ENCODE peak calls at places on chromosomes 16 and 17, in seven cellular contexts. A, O, C, E, U, J and G are unnamed samples.

GRCh38 chr17:149231-149630 is 11.9 kb downstream of the SCGB1C2 start:
- DNase-seq in A (peak), C (no peak), E (no peak), U (no peak), O (no peak), J (no peak), G (no peak)

GRCh38 chr17:76250141-76250540 is 9.8 kb upstream of the RNF157 start:
- DNase-seq in A (peak), O (no peak), C (no peak), J (no peak), U (no peak), E (no peak), G (no peak)

GRCh38 chr16:72789921-72790320 is 258.0 kb downstream of the ZFHX3 start:
- DNase-seq in E (no peak), U (no peak), C (no peak), O (no peak), A (no peak), J (no peak), G (no peak)

GRCh38 chr17:55926276-55926995 is 175.6 kb downstream of the PCTP start:
- DNase-seq in U (no peak), J (no peak), O (no peak), C (no peak), E (no peak), A (no peak), G (no peak)

GRCh38 chr17:40313660-40314556 is 4.9 kb downstream of the RARA start:
- DNase-seq in U (no peak), A (no peak), E (no peak), O (no peak), C (no peak), J (no peak), G (no peak)

GRCh38 chr17:64126918-64127317 is 3.0 kb downstream of the ERN1 start:
- DNase-seq in J (no peak), O (no peak), A (no peak), E (no peak), C (no peak), U (no peak), G (no peak)

GRCh38 chr17:9645858-9646555 is 690 bp downstream of the USP43 start:
- DNase-seq in U (peak), A (no peak), C (no peak), J (peak), E (no peak), O (peak), G (peak)

GRCh38 chr16:20747030-20747816 is 5.6 kb upstream of the THUMPD1 start:
- DNase-seq in U (no peak), C (no peak), O (no peak), A (no peak), J (no peak), E (no peak), G (no peak)

GRCh38 chr17:10172241-10172741 is 26.1 kb downstream of the GAS7 start:
- DNase-seq in A (no peak), J (no peak), E (no peak), U (no peak), O (no peak), C (no peak), G (no peak)

GRCh38 chr17:2108170-2108569 is 53.3 kb downstream of the HIC1 start:
- DNase-seq in C (no peak), J (no peak), U (no peak), E (no peak), O (no peak), A (no peak), G (no peak)

GRCh38 chr17:75723201-75723930 is 2.1 kb downstream of the ITGB4 start:
- DNase-seq in C (no peak), J (no peak), E (no peak), A (no peak), U (peak), O (peak), G (no peak)

GRCh38 chr16:28494141-28494851 is at the start of gene APOBR:
- DNase-seq in J (peak), E (no peak), U (no peak), C (no peak), O (peak), A (no peak), G (no peak)

GRCh38 chr17:3511841-3512511 is 36.2 kb downstream of the ASPA start:
- DNase-seq in A (peak), O (no peak), U (no peak), J (no peak), E (no peak), C (no peak), G (no peak)

GRCh38 chr17:71188811-71189492 is 931.9 kb upstream of the SOX9 start:
- DNase-seq in E (no peak), U (peak), O (no peak), A (no peak), J (no peak), C (peak), G (no peak)

GRCh38 chr16:68069511-68070248 is 15.5 kb upstream of the NFATC3 start:
- DNase-seq in E (no peak), O (peak), A (no peak), U (no peak), J (no peak), C (no peak), G (no peak)

GRCh38 chr16:87057291-87057881 is 259.8 kb downstream of the C16orf95 start:
- DNase-seq in E (no peak), J (no peak), C (no peak), U (no peak), O (no peak), A (peak), G (no peak)

GRCh38 chr16:87054856-87055255 is 262.3 kb downstream of the C16orf95 start:
- DNase-seq in O (no peak), C (no peak), A (peak), J (no peak), E (no peak), U (no peak), G (no peak)

GRCh38 chr16:87054154-87054553 is 263.0 kb downstream of the C16orf95 start:
- DNase-seq in E (no peak), O (no peak), A (no peak), C (no peak), U (no peak), J (no peak), G (no peak)

GRCh38 chr16:87056551-87056950 is 260.6 kb downstream of the C16orf95 start:
- DNase-seq in U (no peak), O (no peak), J (no peak), A (peak), C (no peak), E (no peak), G (no peak)

GRCh38 chr16:87056083-87056482 is 261.1 kb downstream of the C16orf95 start:
- DNase-seq in J (no peak), U (no peak), A (peak), O (no peak), C (no peak), E (no peak), G (no peak)
- TF ChIP-seq CTCF in J (no peak), U (no peak), A (no peak), O (no peak), C (peak), E (no peak), G (no peak)

DNA sequence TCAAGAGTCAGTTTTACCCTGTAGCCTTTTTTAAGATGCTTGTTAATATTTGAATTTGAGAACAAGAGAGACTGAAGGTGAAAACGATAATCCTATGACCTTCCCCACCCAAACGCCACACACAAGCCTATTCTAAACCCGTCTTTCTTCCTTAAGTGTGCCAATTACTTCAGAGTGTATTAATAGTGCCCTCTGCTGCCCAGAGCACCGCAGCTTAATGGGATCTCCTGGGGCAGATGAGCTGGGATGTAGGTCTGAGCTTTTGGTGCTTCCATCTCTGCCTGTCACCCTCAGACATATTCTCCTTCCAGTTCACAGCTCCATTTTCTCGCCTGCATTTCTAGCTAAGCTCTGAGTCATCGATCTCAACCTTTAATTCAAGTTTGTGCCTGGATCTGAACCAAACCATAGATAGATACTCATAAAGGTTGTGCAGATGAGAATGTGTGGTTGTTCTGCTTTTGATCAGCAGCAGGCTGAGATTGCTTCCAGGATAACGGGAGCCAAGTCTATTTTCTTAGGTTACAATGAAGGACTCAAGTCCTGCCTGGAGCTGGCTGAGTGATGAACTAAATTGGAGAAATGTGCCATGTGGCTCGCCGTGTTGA is 46.4 kb upstream of the CDH13 start:
- DNase-seq in J (no peak), C (no peak), E (no peak), U (no peak), A (no peak), O (no peak), G (no peak)
- TF ChIP-seq CTCF in J (peak), C (peak), E (no peak), U (peak), A (no peak), O (peak), G (peak)

DNA sequence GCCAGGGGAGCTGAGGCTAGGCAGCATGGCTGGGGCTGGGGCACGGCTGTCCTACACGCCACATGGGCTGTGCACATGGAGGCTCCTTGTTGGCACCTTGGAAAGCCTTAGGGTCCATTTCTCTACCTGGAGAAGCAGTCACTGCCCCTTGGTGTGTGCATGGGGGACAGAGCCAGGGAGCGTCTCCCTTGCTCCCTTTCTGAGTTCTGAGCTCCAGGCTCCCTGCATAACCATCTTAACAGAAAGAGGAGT is 266.8 kb downstream of the ENGASE start:
- DNase-seq in O (no peak), C (no peak), A (no peak), E (no peak), U (no peak), J (no peak), G (no peak)
- TF ChIP-seq CTCF in O (no peak), C (no peak), A (no peak), E (no peak), U (no peak), J (no peak), G (no peak)

GRCh38 chr16:2938206-2938605 is 25.9 kb upstream of the KREMEN2 start:
- DNase-seq in E (no peak), O (no peak), J (no peak), U (no peak), C (no peak), A (no peak), G (no peak)
- TF ChIP-seq CTCF in E (no peak), O (no peak), J (no peak), U (no peak), C (no peak), A (no peak), G (no peak)

GRCh38 chr17:28426081-28426519 is 20.1 kb upstream of the SLC46A1 start:
- DNase-seq in A (no peak), U (no peak), E (peak), O (peak), C (no peak), J (no peak), G (peak)
- TF ChIP-seq CTCF in A (no peak), U (peak), E (peak), O (peak), C (peak), J (no peak), G (peak)

DNA sequence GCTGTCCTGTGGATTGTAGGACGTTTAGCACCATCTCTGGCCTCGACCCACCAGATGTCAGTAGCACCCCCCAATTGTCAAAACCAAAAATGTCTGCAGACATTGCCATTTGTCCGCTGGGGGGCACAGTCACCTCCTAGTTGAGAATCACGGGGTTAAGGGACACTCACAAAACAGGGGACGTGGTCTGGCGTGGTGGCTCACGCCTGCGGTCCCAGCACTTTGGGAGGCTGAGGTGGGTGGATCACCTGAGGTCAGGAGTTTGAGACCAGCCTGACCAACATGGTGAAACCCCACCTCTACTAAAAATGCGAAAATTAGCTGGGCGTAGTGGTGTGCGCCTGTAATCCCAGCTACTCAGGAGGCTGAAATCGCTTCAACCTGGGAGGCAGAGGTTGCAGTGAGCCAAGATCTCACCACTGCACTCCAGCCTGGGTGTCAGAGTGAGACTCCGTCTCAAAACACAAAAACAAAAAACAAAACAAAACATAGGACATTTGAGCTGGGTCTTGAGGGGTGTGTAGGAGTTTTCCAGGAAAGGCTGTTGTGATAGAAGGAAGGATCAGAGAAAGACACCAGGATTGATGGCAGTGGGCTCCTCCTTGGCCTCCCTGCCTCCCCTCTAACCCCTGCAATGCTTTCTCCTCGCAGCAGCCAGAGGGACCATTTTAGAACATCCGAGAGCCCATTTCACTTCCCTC is 171.8 kb upstream of the GSE1 start:
- DNase-seq in O (no peak), C (no peak), U (no peak), E (no peak), A (no peak), J (no peak), G (no peak)
- TF ChIP-seq CTCF in O (no peak), C (no peak), U (peak), E (no peak), A (no peak), J (no peak), G (no peak)

GRCh38 chr17:83076930-83077329 is 2.5 kb upstream of the METRNL start:
- DNase-seq in J (no peak), C (no peak), O (no peak), U (peak), E (no peak), A (no peak), G (no peak)
- TF ChIP-seq CTCF in J (no peak), C (peak), O (peak), U (peak), E (peak), A (no peak), G (no peak)